ENCODE peak calls at places on chromosomes 16 and 17, in ten cellular contexts. Q is neural progenitor cell, L is HCT116, H is mesenchymal stem cell, I is PC-3, P is fibroblast of lung, A is astrocyte, Z is hepatocyte, F is K562, V is Karpas-422. O is an unnamed sample. For H3K36me3, the result is how much of the 10 kb centered on the place peaks cover.

GRCh38 chr16:67302882-67303434 is 23.6 kb downstream of the KCTD19 start:
- DNase-seq in H (no peak), P (no peak), L (no peak), Q (no peak), A (no peak), I (no peak), F (peak), Z (no peak), V (no peak), O (no peak)

GRCh38 chr16:25151996-25152395 is 40.5 kb downstream of the LCMT1 start:
- DNase-seq in A (peak), H (peak), F (no peak), I (peak), L (peak), V (no peak), Z (no peak), Q (no peak), P (peak), O (peak)

GRCh38 chr16:28986492-28986891 is 1.6 kb downstream of the LAT start:
- DNase-seq in I (no peak), V (no peak), L (no peak), Z (no peak), A (no peak), H (no peak), P (no peak), Q (no peak), F (no peak), O (no peak)

GRCh38 chr16:52191533-52192134 is 355.3 kb downstream of the TOX3 start:
- DNase-seq in Z (peak), L (peak), A (peak), P (peak), Q (peak), I (peak), F (peak), V (peak), H (peak), O (no peak)

GRCh38 chr17:74515941-74516340 is 15.3 kb downstream of the CD300LB start:
- DNase-seq in P (no peak), A (no peak), V (no peak), Q (no peak), F (no peak), H (no peak), I (no peak), Z (no peak), L (no peak), O (no peak)

GRCh38 chr16:66525396-66526180 is 24.3 kb downstream of the TK2 start:
- DNase-seq in L (no peak), P (no peak), I (no peak), Q (no peak), V (no peak), Z (no peak), H (peak), A (peak), F (no peak), O (peak)

GRCh38 chr16:75087040-75087979 is 29.3 kb downstream of the LDHD start:
- DNase-seq in A (peak), L (no peak), H (peak), Q (no peak), P (peak), V (no peak), Z (peak), I (no peak), F (peak), O (no peak)

GRCh38 chr16:66036775-66037715 is 329.4 kb upstream of the CDH5 start:
- DNase-seq in P (peak), A (peak), Q (no peak), L (no peak), V (no peak), F (no peak), Z (peak), H (no peak), I (no peak), O (no peak)

GRCh38 chr17:28330671-28331070 is 4.6 kb downstream of the IFT20 start:
- DNase-seq in Z (no peak), I (no peak), Q (no peak), V (no peak), A (no peak), P (no peak), L (no peak), H (no peak), F (no peak), O (no peak)

GRCh38 chr17:60445144-60445543 is 22.9 kb downstream of the CHCT1 start:
- DNase-seq in L (no peak), F (no peak), V (no peak), H (no peak), Q (no peak), Z (no peak), A (no peak), P (no peak), I (no peak), O (no peak)

GRCh38 chr17:69874220-69874670 is 200.8 kb upstream of the KCNJ16 start:
- DNase-seq in F (peak), I (peak), V (no peak), Q (peak), H (peak), A (peak), Z (no peak), L (no peak), P (peak), O (peak)

GRCh38 chr17:6231886-6232767 is 161.9 kb downstream of the WSCD1 start:
- DNase-seq in P (peak), Z (no peak), L (no peak), A (peak), F (no peak), Q (no peak), I (peak), V (no peak), H (peak), O (no peak)

GRCh38 chr16:87241135-87241771 is 75.9 kb downstream of the C16orf95 start:
- DNase-seq in F (no peak), L (no peak), Q (no peak), P (no peak), Z (no peak), H (no peak), V (no peak), A (no peak), I (no peak), O (no peak)

GRCh38 chr17:77372444-77373297 is 231.9 kb downstream of the SEC14L1 start:
- DNase-seq in V (peak), L (no peak), H (peak), P (peak), Q (peak), Z (peak), I (no peak), A (peak), F (peak), O (no peak)

GRCh38 chr16:87335968-87336849 is 19.0 kb upstream of the C16orf95 start:
- DNase-seq in I (no peak), L (no peak), F (no peak), P (no peak), H (no peak), A (no peak), V (no peak), Q (no peak), Z (no peak), O (no peak)

GRCh38 chr17:32319548-32319905 is 22.4 kb downstream of the C17orf75 start:
- DNase-seq in L (peak), Q (peak), P (peak), H (peak), I (peak), V (peak), F (peak), Z (peak), A (no peak), O (no peak)

GRCh38 chr17:45136846-45137560 is 1.5 kb downstream of the ACBD4 start:
- DNase-seq in A (no peak), F (no peak), L (no peak), Q (no peak), Z (no peak), V (no peak), P (no peak), H (no peak), I (no peak), O (no peak)

GRCh38 chr17:30236807-30237206 is 1.3 kb upstream of the SLC6A4 start:
- DNase-seq in F (no peak), Q (peak), A (peak), Z (peak), P (peak), I (peak), V (no peak), L (peak), H (peak), O (peak)

GRCh38 chr17:9237053-9237410 is 215.7 kb downstream of the NTN1 start:
- DNase-seq in I (no peak), L (no peak), Z (no peak), Q (no peak), P (no peak), A (peak), V (no peak), F (no peak), H (no peak), O (no peak)

GRCh38 chr17:80095038-80095843 is 6.1 kb upstream of the GAA start:
- DNase-seq in H (no peak), A (no peak), V (no peak), I (no peak), Q (no peak), F (no peak), Z (peak), L (no peak), P (no peak), O (no peak)

GRCh38 chr16:685967-686366 is 1.8 kb upstream of the JMJD8 start:
- DNase-seq in A (no peak), H (peak), F (peak), L (no peak), I (peak), Z (peak), Q (peak), V (no peak), P (peak), O (no peak)

GRCh38 chr16:10562361-10562899 is 18.0 kb downstream of the EMP2 start:
- DNase-seq in P (no peak), F (no peak), V (no peak), L (no peak), I (peak), A (no peak), H (no peak), Z (no peak), Q (no peak), O (no peak)

GRCh38 chr16:51146256-51146924 is 4.7 kb downstream of the SALL1 start:
- DNase-seq in L (no peak), V (no peak), F (no peak), Z (no peak), H (peak), P (peak), I (no peak), Q (peak), A (peak), O (no peak)
- H3K4me2 ChIP-seq in L (no peak), V (no peak), F (no peak), Z (peak), H (peak), P (no peak), I (no peak), Q (peak), A (peak), O (no peak)

GRCh38 chr16:30358577-30358936 is 3.4 kb upstream of the CD2BP2 start:
- DNase-seq in I (no peak), V (no peak), P (no peak), Z (no peak), Q (no peak), A (no peak), L (no peak), F (no peak), H (no peak), O (no peak)
- H3K36me3 ChIP-seq in I (under half), V (under half), P (under half), Z (under half), Q (under half), A (under half), L (under half), F (half or more), H (half or more), O (under half)

GRCh38 chr16:4937782-4938682 is 1.1 kb upstream of the PPL start:
- DNase-seq in L (no peak), A (no peak), P (no peak), H (no peak), Z (peak), F (no peak), Q (no peak), I (no peak), V (no peak), O (no peak)
- H3K4me3 ChIP-seq in L (no peak), A (no peak), P (no peak), H (no peak), Z (no peak), F (no peak), Q (peak), I (peak), V (no peak), O (peak)

GRCh38 chr17:72139213-72139612 is 18.4 kb downstream of the SOX9 start:
- DNase-seq in I (peak), V (no peak), L (no peak), F (no peak), Q (no peak), A (peak), P (no peak), H (peak), Z (no peak), O (peak)

GRCh38 chr17:72136692-72137550 is 16.1 kb downstream of the SOX9 start:
- DNase-seq in L (peak), P (peak), Q (no peak), V (no peak), I (peak), A (peak), F (no peak), H (no peak), Z (no peak), O (peak)

GRCh38 chr17:72135546-72136325 is 14.9 kb downstream of the SOX9 start:
- DNase-seq in I (no peak), A (no peak), Q (no peak), F (no peak), Z (no peak), P (peak), L (no peak), V (no peak), H (no peak), O (no peak)

DNA sequence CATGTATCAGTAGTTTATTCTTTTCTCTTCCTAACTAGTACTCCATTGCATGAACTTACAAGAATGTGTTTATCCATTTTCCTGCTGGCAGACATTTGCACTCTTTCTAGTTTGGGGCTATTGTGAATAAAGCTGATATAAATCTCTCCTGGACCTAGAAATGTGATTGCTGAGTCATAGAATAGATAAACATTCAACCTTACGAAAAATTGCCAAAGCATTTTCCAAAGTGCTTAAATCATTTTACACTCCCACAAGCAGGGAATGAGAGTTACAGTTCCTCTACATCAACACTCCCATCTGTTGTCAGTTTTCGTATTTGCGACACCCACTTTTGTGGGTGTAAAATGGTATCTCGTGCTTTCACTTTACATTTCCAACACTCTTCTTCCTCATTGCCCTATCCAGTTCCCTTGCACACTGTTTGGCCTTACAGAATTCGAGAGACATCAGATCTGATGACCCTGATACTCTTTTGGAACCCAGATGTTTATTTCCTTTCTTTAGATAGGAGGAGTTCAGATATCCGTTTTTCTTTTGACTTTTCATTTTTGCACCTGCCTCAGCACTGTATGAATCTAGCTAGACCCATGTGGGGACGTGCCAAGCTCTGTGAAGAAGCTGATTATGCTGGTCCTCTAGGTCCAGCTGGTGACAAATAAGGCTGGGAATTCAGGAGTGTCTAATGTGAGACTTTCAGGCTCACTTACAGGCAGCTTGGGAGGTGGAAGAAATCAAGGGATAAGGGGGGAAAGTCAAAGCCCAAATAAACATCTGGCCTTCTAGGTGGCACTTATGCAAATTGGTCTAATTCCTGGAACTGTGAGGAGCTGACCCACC is 14.0 kb downstream of the SOX9 start:
- DNase-seq in P (peak), Z (no peak), H (no peak), Q (no peak), I (peak), L (no peak), V (no peak), F (no peak), A (peak), O (peak)
- H3K4me2 ChIP-seq in P (peak), Z (no peak), H (no peak), Q (no peak), I (peak), L (peak), V (no peak), F (no peak), A (peak), O (peak)

DNA sequence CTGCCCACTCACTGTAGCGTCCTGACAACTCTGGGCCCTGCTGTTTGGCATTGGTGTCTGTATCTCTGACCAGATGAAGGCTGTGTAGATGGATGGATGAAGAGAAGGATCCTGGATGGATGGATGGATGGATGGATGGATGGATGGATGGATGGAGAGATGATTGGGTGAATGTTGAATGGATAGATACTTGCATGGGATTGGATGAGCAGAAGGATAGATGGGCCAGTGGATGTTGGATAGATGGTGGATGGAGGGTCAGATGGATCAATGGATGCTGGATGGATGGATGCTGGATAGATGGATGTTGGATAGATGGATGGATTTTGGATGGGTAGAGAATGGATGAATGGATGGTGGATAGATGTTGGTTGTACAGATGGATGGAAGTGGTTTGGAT is 179.6 kb upstream of the GSE1 start:
- DNase-seq in F (no peak), I (no peak), L (no peak), V (no peak), Z (no peak), H (no peak), P (no peak), A (no peak), Q (no peak), O (no peak)
- H3K36me3 ChIP-seq in F (under half), I (under half), L (under half), V (under half), Z (under half), H (under half), P (under half), A (under half), Q (under half), O (under half)

O was measured in PC-9.